ENCODE peak calls at places on chromosome 20, in four cellular contexts. One of them, this sample, is unnamed.

GRCh38 chr20:48697845-48698491 is 129.8 kb downstream of the PREX1 start:
- DNase-seq in pancreas: peak
- DNase-seq in lower lobe of right lung: peak
- DNase-seq in psoas muscle: peak
- DNase-seq in this sample: peak

GRCh38 chr20:35339007-35339406 is 46.8 kb upstream of the FAM83C start:
- DNase-seq in psoas muscle: no peak
- DNase-seq in pancreas: no peak
- DNase-seq in lower lobe of right lung: no peak
- DNase-seq in this sample: no peak

GRCh38 chr20:54134445-54135220 is 39.2 kb downstream of the CYP24A1 start:
- DNase-seq in psoas muscle: no peak
- DNase-seq in pancreas: no peak
- DNase-seq in lower lobe of right lung: no peak
- DNase-seq in this sample: no peak

GRCh38 chr20:47350691-47351545 is 5.6 kb downstream of the ZMYND8 start:
- DNase-seq in psoas muscle: no peak
- DNase-seq in pancreas: no peak
- DNase-seq in lower lobe of right lung: no peak
- DNase-seq in this sample: no peak

GRCh38 chr20:6566821-6567220 is 200.7 kb upstream of the BMP2 start:
- DNase-seq in pancreas: no peak
- DNase-seq in lower lobe of right lung: no peak
- DNase-seq in psoas muscle: no peak
- DNase-seq in this sample: no peak

GRCh38 chr20:1632228-1632577 is 12.4 kb upstream of the SIRPB1 start:
- DNase-seq in psoas muscle: no peak
- DNase-seq in lower lobe of right lung: no peak
- DNase-seq in pancreas: no peak
- DNase-seq in this sample: no peak

GRCh38 chr20:39800111-39800510 is 838.0 kb downstream of the DHX35 start:
- DNase-seq in lower lobe of right lung: no peak
- DNase-seq in psoas muscle: no peak
- DNase-seq in pancreas: no peak
- DNase-seq in this sample: no peak

GRCh38 chr20:34689486-34689885 is 12.6 kb upstream of the PIGU start:
- DNase-seq in pancreas: no peak
- DNase-seq in psoas muscle: no peak
- DNase-seq in lower lobe of right lung: no peak
- DNase-seq in this sample: no peak

GRCh38 chr20:53901697-53902096 is 168.7 kb downstream of the BCAS1 start:
- DNase-seq in pancreas: no peak
- DNase-seq in psoas muscle: no peak
- DNase-seq in lower lobe of right lung: no peak
- DNase-seq in this sample: no peak

GRCh38 chr20:36093025-36093803 is 61.3 kb upstream of the EPB41L1 start:
- DNase-seq in psoas muscle: peak
- DNase-seq in pancreas: peak
- DNase-seq in lower lobe of right lung: peak
- DNase-seq in this sample: peak

GRCh38 chr20:45993197-45993951 is 15.3 kb upstream of the MMP9 start:
- DNase-seq in lower lobe of right lung: peak
- DNase-seq in pancreas: no peak
- DNase-seq in psoas muscle: no peak
- DNase-seq in this sample: no peak

GRCh38 chr20:16475225-16475624 is 98.0 kb downstream of the KIF16B start:
- DNase-seq in psoas muscle: no peak
- DNase-seq in pancreas: no peak
- DNase-seq in lower lobe of right lung: no peak
- DNase-seq in this sample: no peak

GRCh38 chr20:577167-577791 is 32.8 kb downstream of the TCF15 start:
- DNase-seq in psoas muscle: no peak
- DNase-seq in pancreas: no peak
- DNase-seq in lower lobe of right lung: no peak
- DNase-seq in this sample: no peak

GRCh38 chr20:2234788-2235187 is 61.0 kb upstream of the TGM3 start:
- DNase-seq in pancreas: no peak
- DNase-seq in psoas muscle: no peak
- DNase-seq in lower lobe of right lung: no peak
- DNase-seq in this sample: no peak

GRCh38 chr20:32344835-32345506 is 13.2 kb upstream of the ASXL1 start:
- DNase-seq in pancreas: no peak
- DNase-seq in lower lobe of right lung: no peak
- DNase-seq in psoas muscle: no peak
- DNase-seq in this sample: no peak

GRCh38 chr20:881051-881820 is 34.9 kb downstream of the ANGPT4 start:
- DNase-seq in psoas muscle: no peak
- DNase-seq in lower lobe of right lung: no peak
- DNase-seq in pancreas: no peak
- DNase-seq in this sample: no peak

GRCh38 chr20:884983-885952 is 30.9 kb downstream of the ANGPT4 start:
- DNase-seq in pancreas: no peak
- DNase-seq in psoas muscle: no peak
- DNase-seq in lower lobe of right lung: no peak
- DNase-seq in this sample: peak

GRCh38 chr20:58661298-58662141 is 10.4 kb downstream of the STX16 start:
- DNase-seq in lower lobe of right lung: no peak
- DNase-seq in pancreas: peak
- DNase-seq in psoas muscle: no peak
- DNase-seq in this sample: no peak

GRCh38 chr20:58518387-58518786 is 3.2 kb upstream of the APCDD1L start:
- DNase-seq in psoas muscle: no peak
- DNase-seq in pancreas: no peak
- DNase-seq in lower lobe of right lung: no peak
- DNase-seq in this sample: no peak

GRCh38 chr20:9609892-9610502 is 95.6 kb downstream of the LAMP5 start:
- DNase-seq in psoas muscle: no peak
- DNase-seq in lower lobe of right lung: no peak
- DNase-seq in pancreas: peak
- DNase-seq in this sample: no peak

GRCh38 chr20:7851031-7851490 is 89.2 kb downstream of the HAO1 start:
- DNase-seq in pancreas: no peak
- DNase-seq in psoas muscle: no peak
- DNase-seq in lower lobe of right lung: no peak
- DNase-seq in this sample: no peak

GRCh38 chr20:55514498-55514897 is 490.8 kb downstream of the CBLN4 start:
- DNase-seq in lower lobe of right lung: no peak
- DNase-seq in pancreas: no peak
- DNase-seq in psoas muscle: no peak
- DNase-seq in this sample: no peak

GRCh38 chr20:19625416-19625815 is 132.6 kb upstream of the RIN2 start:
- DNase-seq in psoas muscle: no peak
- DNase-seq in lower lobe of right lung: no peak
- DNase-seq in pancreas: no peak
- DNase-seq in this sample: no peak

GRCh38 chr20:50957798-50958732 is at the start of gene DPM1:
- DNase-seq in psoas muscle: peak
- DNase-seq in lower lobe of right lung: peak
- DNase-seq in pancreas: peak
- DNase-seq in this sample: peak

GRCh38 chr20:38804682-38805501 is 605 bp upstream of the PPP1R16B start:
- DNase-seq in pancreas: no peak
- DNase-seq in lower lobe of right lung: peak
- DNase-seq in psoas muscle: peak
- DNase-seq in this sample: peak

GRCh38 chr20:25478889-25479568 is 71.6 kb downstream of the GINS1 start:
- DNase-seq in psoas muscle: no peak
- DNase-seq in pancreas: no peak
- DNase-seq in lower lobe of right lung: no peak
- DNase-seq in this sample: peak

GRCh38 chr20:60851826-60852704 is 400.0 kb upstream of the CDH4 start:
- DNase-seq in pancreas: peak
- DNase-seq in psoas muscle: no peak
- DNase-seq in lower lobe of right lung: no peak
- DNase-seq in this sample: no peak

GRCh38 chr20:53763707-53764415 is 170.2 kb upstream of the ZNF217 start:
- DNase-seq in psoas muscle: no peak
- DNase-seq in lower lobe of right lung: no peak
- DNase-seq in pancreas: peak
- DNase-seq in this sample: no peak

GRCh38 chr20:49775229-49775693 is 37.4 kb upstream of the SLC9A8 start:
- DNase-seq in pancreas: peak
- DNase-seq in lower lobe of right lung: peak
- DNase-seq in psoas muscle: peak
- DNase-seq in this sample: peak

GRCh38 chr20:823326-823902 is 10.1 kb upstream of the FAM110A start:
- DNase-seq in pancreas: no peak
- DNase-seq in lower lobe of right lung: no peak
- DNase-seq in psoas muscle: no peak
- DNase-seq in this sample: no peak

GRCh38 chr20:48612335-48612734 is 215.5 kb downstream of the PREX1 start:
- DNase-seq in psoas muscle: no peak
- DNase-seq in pancreas: no peak
- DNase-seq in lower lobe of right lung: no peak
- DNase-seq in this sample: peak

GRCh38 chr20:1371830-1372539 is 20.9 kb downstream of the FKBP1A start:
- DNase-seq in pancreas: no peak
- DNase-seq in lower lobe of right lung: no peak
- DNase-seq in psoas muscle: no peak
- DNase-seq in this sample: no peak

GRCh38 chr20:53692465-53693067 is 98.9 kb upstream of the ZNF217 start:
- DNase-seq in lower lobe of right lung: no peak
- DNase-seq in pancreas: no peak
- DNase-seq in psoas muscle: peak
- DNase-seq in this sample: no peak

GRCh38 chr20:52003415-52003814 is 188.2 kb downstream of the ZFP64 start:
- DNase-seq in pancreas: no peak
- DNase-seq in psoas muscle: no peak
- DNase-seq in lower lobe of right lung: no peak
- DNase-seq in this sample: no peak

GRCh38 chr20:52001999-52002666 is 189.4 kb downstream of the ZFP64 start:
- DNase-seq in pancreas: no peak
- DNase-seq in lower lobe of right lung: no peak
- DNase-seq in psoas muscle: no peak
- DNase-seq in this sample: no peak

GRCh38 chr20:52003976-52004375 is 187.6 kb downstream of the ZFP64 start:
- DNase-seq in psoas muscle: no peak
- DNase-seq in pancreas: no peak
- DNase-seq in lower lobe of right lung: no peak
- DNase-seq in this sample: no peak

GRCh38 chr20:52008874-52009273 is 182.7 kb downstream of the ZFP64 start:
- DNase-seq in psoas muscle: no peak
- DNase-seq in pancreas: no peak
- DNase-seq in lower lobe of right lung: no peak
- DNase-seq in this sample: no peak

DNA sequence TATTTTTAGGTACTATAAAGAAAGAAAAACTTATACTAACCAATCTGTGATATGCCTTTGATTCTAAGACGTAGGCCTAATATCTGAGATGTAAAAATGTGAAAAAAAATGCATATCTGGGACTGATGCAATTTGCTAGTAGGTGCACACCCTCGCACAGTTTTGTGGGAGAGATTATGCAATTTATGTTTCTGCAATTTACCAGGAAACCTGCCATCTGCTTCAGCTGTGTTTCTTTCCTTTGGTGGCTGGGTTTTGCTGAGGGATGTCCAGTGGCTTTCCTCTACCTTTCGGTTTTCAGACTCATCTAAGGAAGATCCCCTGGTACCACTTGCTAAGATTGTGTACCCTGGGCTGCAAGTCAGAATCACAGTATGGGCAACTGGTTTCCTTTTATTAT is 186.9 kb downstream of the ZFP64 start:
- DNase-seq in lower lobe of right lung: no peak
- DNase-seq in psoas muscle: no peak
- DNase-seq in pancreas: no peak
- DNase-seq in this sample: no peak
- H3K27ac ChIP-seq in lower lobe of right lung: no peak
- H3K27ac ChIP-seq in psoas muscle: no peak
- H3K27ac ChIP-seq in pancreas: no peak
- H3K27ac ChIP-seq in this sample: no peak

GRCh38 chr20:63950701-63951397 is 5.4 kb downstream of the UCKL1 start:
- DNase-seq in psoas muscle: no peak
- DNase-seq in lower lobe of right lung: no peak
- DNase-seq in pancreas: no peak
- DNase-seq in this sample: no peak

GRCh38 chr20:63951398-63952209 is 4.6 kb downstream of the UCKL1 start:
- DNase-seq in psoas muscle: no peak
- DNase-seq in pancreas: no peak
- DNase-seq in lower lobe of right lung: no peak
- DNase-seq in this sample: no peak

GRCh38 chr20:63952769-63953168 is 3.4 kb downstream of the UCKL1 start:
- DNase-seq in psoas muscle: no peak
- DNase-seq in pancreas: no peak
- DNase-seq in lower lobe of right lung: no peak
- DNase-seq in this sample: no peak

GRCh38 chr20:63953764-63954429 is 2.3 kb downstream of the UCKL1 start:
- DNase-seq in pancreas: no peak
- DNase-seq in psoas muscle: no peak
- DNase-seq in lower lobe of right lung: no peak
- DNase-seq in this sample: no peak

DNA sequence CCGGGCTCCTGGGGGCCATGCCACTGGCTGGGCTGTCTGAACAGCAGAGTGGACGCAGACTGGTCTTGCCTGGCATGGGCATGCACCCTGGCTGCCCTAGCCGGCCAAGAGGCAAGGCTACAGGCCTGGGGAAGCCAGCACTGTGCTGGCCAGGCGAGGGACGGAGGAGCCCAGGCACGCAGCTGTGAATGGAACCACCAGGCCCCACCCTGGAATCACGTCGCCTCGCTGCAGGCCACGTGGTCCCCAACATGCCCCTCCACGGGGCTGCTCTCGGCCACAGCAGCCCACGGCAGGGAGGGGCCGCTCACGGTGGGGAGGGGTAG is 4.0 kb downstream of the UCKL1 start:
- DNase-seq in pancreas: no peak
- DNase-seq in psoas muscle: no peak
- DNase-seq in lower lobe of right lung: no peak
- DNase-seq in this sample: no peak
- H3K27ac ChIP-seq in pancreas: no peak
- H3K27ac ChIP-seq in psoas muscle: peak
- H3K27ac ChIP-seq in lower lobe of right lung: no peak
- H3K27ac ChIP-seq in this sample: no peak

DNA sequence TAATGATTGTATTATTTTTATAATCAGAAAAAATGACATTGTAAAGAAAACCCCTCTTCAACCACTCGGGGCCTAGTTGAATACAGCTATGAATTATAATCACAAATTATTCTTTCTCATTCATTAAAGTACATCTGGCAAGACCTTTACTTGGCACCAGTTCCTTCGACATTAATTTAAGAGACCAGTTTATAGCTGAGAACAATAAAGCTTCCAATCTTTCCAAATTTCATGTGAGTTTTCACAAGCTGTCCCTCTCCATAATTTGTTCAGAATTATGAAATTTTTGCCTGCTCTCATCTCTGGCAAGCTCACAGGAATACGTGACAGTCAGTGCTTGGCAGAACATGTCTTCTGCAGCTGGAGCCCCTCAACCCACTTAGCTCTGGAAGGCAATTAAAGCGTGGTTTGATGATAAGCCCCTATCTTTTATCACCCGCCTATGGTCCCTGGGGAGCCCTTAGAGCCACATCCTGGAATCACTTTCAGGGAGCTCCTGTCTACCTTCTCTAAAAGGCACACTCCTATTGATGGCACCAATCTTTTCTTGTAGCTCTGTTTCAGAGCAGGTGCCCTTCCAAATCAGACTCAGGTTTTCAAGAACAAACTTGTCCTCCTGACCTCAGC is 237.2 kb upstream of the PRND start:
- DNase-seq in lower lobe of right lung: no peak
- DNase-seq in pancreas: no peak
- DNase-seq in psoas muscle: no peak
- DNase-seq in this sample: no peak
- H3K27ac ChIP-seq in lower lobe of right lung: no peak
- H3K27ac ChIP-seq in pancreas: no peak
- H3K27ac ChIP-seq in psoas muscle: no peak
- H3K27ac ChIP-seq in this sample: no peak

GRCh38 chr20:23622839-23623343 is 14.9 kb downstream of the CST3 start:
- DNase-seq in psoas muscle: peak
- DNase-seq in pancreas: no peak
- DNase-seq in lower lobe of right lung: peak
- DNase-seq in this sample: peak
- H3K27ac ChIP-seq in psoas muscle: peak
- H3K27ac ChIP-seq in pancreas: peak
- H3K27ac ChIP-seq in lower lobe of right lung: peak
- H3K27ac ChIP-seq in this sample: peak